ENCODE peak calls at places on chromosomes 2 and 18, in four cellular contexts. E, A, G and I are unnamed samples.
A peak's percentile ranks its signal among the peaks of the same experiment; 100 is the strongest.

GRCh38 chr2:27291865-27292264 is 9.6 kb downstream of the TRIM54 start:
- ATAC-seq in A (peak; percentile 26), E (no peak), G (no peak), I (no peak)

GRCh38 chr2:59167514-59167913 is 926.4 kb upstream of the FANCL start:
- ATAC-seq in E (no peak), A (no peak), G (no peak), I (no peak)

GRCh38 chr18:57640749-57641148 is 19.1 kb upstream of the NARS1 start:
- ATAC-seq in A (no peak), G (no peak), E (peak; percentile 35), I (no peak)

GRCh38 chr18:8742382-8743361 is 37.3 kb downstream of the MTCL1 start:
- ATAC-seq in G (peak; percentile 60), A (no peak), E (peak; percentile 35), I (no peak)

GRCh38 chr2:208315081-208315788 is 49.2 kb downstream of the PIKFYVE start:
- ATAC-seq in G (no peak), E (peak; percentile 52), A (peak; percentile 64), I (peak; percentile 71)

GRCh38 chr2:133171396-133172004 is 396.8 kb downstream of the NCKAP5 start:
- ATAC-seq in A (no peak), G (no peak), E (no peak), I (no peak)

GRCh38 chr2:135212757-135213156 is 160.7 kb downstream of the RAB3GAP1 start:
- ATAC-seq in A (no peak), G (no peak), E (no peak), I (no peak)

GRCh38 chr18:8051388-8051787 is 484.3 kb downstream of the PTPRM start:
- ATAC-seq in E (no peak), G (no peak), A (no peak), I (no peak)

GRCh38 chr2:98715812-98716451 is 15.0 kb downstream of the MGAT4A start:
- ATAC-seq in E (peak; percentile 32), A (peak; percentile 53), G (peak; percentile 63), I (no peak)

GRCh38 chr2:126864861-126865260 is 33.8 kb upstream of the TEX51 start:
- ATAC-seq in A (no peak), E (no peak), G (no peak), I (no peak)

GRCh38 chr2:48045613-48046012 is 139.3 kb upstream of the FBXO11 start:
- ATAC-seq in A (no peak), G (no peak), E (no peak), I (no peak)

GRCh38 chr2:23208339-23208738 is 176.6 kb upstream of the KLHL29 start:
- ATAC-seq in E (no peak), A (no peak), G (no peak), I (no peak)

GRCh38 chr18:62282188-62282629 is 42.9 kb upstream of the TNFRSF11A start:
- ATAC-seq in G (peak; percentile 53), A (peak; percentile 75), E (peak; percentile 65), I (no peak)

GRCh38 chr2:162607915-162608314 is 230.7 kb downstream of the KCNH7 start:
- ATAC-seq in G (no peak), A (no peak), E (no peak), I (no peak)

GRCh38 chr2:10773841-10774341 is 38.7 kb downstream of the PDIA6 start:
- ATAC-seq in G (no peak), E (no peak), A (no peak), I (no peak)

GRCh38 chr2:136527560-136527959 is 237.8 kb upstream of the THSD7B start:
- ATAC-seq in G (no peak), A (no peak), E (no peak), I (no peak)

GRCh38 chr2:54722641-54723299 is 692 bp upstream of the EML6 start:
- ATAC-seq in G (no peak), A (no peak), E (no peak), I (peak; percentile 22)

GRCh38 chr2:119678021-119678656 is 862 bp upstream of the TMEM177 start:
- ATAC-seq in G (peak; percentile 13), E (peak; percentile 4), A (peak; percentile 3), I (no peak)

GRCh38 chr2:143329288-143329687 is 200.1 kb downstream of the ARHGAP15 start:
- ATAC-seq in A (peak; percentile 36), E (peak; percentile 32), G (peak; percentile 67), I (no peak)